ENCODE peak calls at places on chromosomes 5 and 9, in five cellular contexts. One of them, this sample, is unnamed.

GRCh38 chr5:163222982-163223381 is 214.4 kb upstream of the CCNG1 start:
- DNase-seq in PC-9: no peak
- DNase-seq in cardiac muscle cell: no peak
- DNase-seq in Peyer's patch: no peak
- DNase-seq in CD8-positive, alpha-beta memory T cell: no peak
- DNase-seq in this sample: no peak

GRCh38 chr5:172640822-172641358 is at the start of gene NEURL1B:
- DNase-seq in PC-9: no peak
- DNase-seq in Peyer's patch: no peak
- DNase-seq in cardiac muscle cell: peak; percentile 63
- DNase-seq in CD8-positive, alpha-beta memory T cell: peak; percentile 23
- DNase-seq in this sample: peak; percentile 90

GRCh38 chr5:20476016-20476415 is 488.0 kb upstream of the CDH18 start:
- DNase-seq in CD8-positive, alpha-beta memory T cell: no peak
- DNase-seq in cardiac muscle cell: no peak
- DNase-seq in PC-9: no peak
- DNase-seq in Peyer's patch: no peak
- DNase-seq in this sample: no peak

GRCh38 chr5:147735621-147736125 is 46.9 kb downstream of the JAKMIP2 start:
- DNase-seq in Peyer's patch: no peak
- DNase-seq in PC-9: no peak
- DNase-seq in cardiac muscle cell: no peak
- DNase-seq in CD8-positive, alpha-beta memory T cell: no peak
- DNase-seq in this sample: no peak

GRCh38 chr5:377326-377981 is 55.9 kb downstream of the AHRR start:
- DNase-seq in cardiac muscle cell: no peak
- DNase-seq in PC-9: no peak
- DNase-seq in Peyer's patch: no peak
- DNase-seq in CD8-positive, alpha-beta memory T cell: no peak
- DNase-seq in this sample: no peak

GRCh38 chr5:158979749-158980521 is 119.8 kb downstream of the EBF1 start:
- DNase-seq in PC-9: no peak
- DNase-seq in Peyer's patch: no peak
- DNase-seq in CD8-positive, alpha-beta memory T cell: no peak
- DNase-seq in cardiac muscle cell: peak; percentile 63
- DNase-seq in this sample: peak; percentile 74

GRCh38 chr5:35436441-35437057 is 181.1 kb upstream of the SPEF2 start:
- DNase-seq in Peyer's patch: no peak
- DNase-seq in cardiac muscle cell: peak; percentile 53
- DNase-seq in PC-9: no peak
- DNase-seq in CD8-positive, alpha-beta memory T cell: no peak
- DNase-seq in this sample: no peak

GRCh38 chr5:78526049-78526525 is 122.5 kb downstream of the LHFPL2 start:
- DNase-seq in Peyer's patch: no peak
- DNase-seq in PC-9: no peak
- DNase-seq in CD8-positive, alpha-beta memory T cell: no peak
- DNase-seq in cardiac muscle cell: peak; percentile 73
- DNase-seq in this sample: no peak

GRCh38 chr9:94889627-94890026 is 163.1 kb downstream of the AOPEP start:
- DNase-seq in CD8-positive, alpha-beta memory T cell: no peak
- DNase-seq in cardiac muscle cell: no peak
- DNase-seq in Peyer's patch: no peak
- DNase-seq in PC-9: no peak
- DNase-seq in this sample: no peak

GRCh38 chr5:130796902-130797301 is 368.2 kb downstream of the HINT1 start:
- DNase-seq in Peyer's patch: no peak
- DNase-seq in CD8-positive, alpha-beta memory T cell: no peak
- DNase-seq in PC-9: no peak
- DNase-seq in cardiac muscle cell: no peak
- DNase-seq in this sample: no peak

GRCh38 chr9:27154923-27155322 is 45.9 kb downstream of the TEK start:
- DNase-seq in CD8-positive, alpha-beta memory T cell: no peak
- DNase-seq in PC-9: no peak
- DNase-seq in cardiac muscle cell: peak; percentile 95
- DNase-seq in Peyer's patch: no peak
- DNase-seq in this sample: peak; percentile 54

GRCh38 chr5:135186662-135187522 is 152.9 kb upstream of the PITX1 start:
- DNase-seq in PC-9: peak; percentile 87
- DNase-seq in CD8-positive, alpha-beta memory T cell: no peak
- DNase-seq in Peyer's patch: no peak
- DNase-seq in cardiac muscle cell: no peak
- DNase-seq in this sample: peak; percentile 30

GRCh38 chr9:87725900-87726709 is at the start of gene CTSL:
- DNase-seq in PC-9: peak; percentile 75
- DNase-seq in Peyer's patch: peak; percentile 53
- DNase-seq in CD8-positive, alpha-beta memory T cell: peak; percentile 7
- DNase-seq in cardiac muscle cell: peak; percentile 93
- DNase-seq in this sample: peak; percentile 86

GRCh38 chr9:92563701-92564100 is 27.9 kb upstream of the ECM2 start:
- DNase-seq in PC-9: no peak
- DNase-seq in CD8-positive, alpha-beta memory T cell: no peak
- DNase-seq in cardiac muscle cell: peak; percentile 15
- DNase-seq in Peyer's patch: no peak
- DNase-seq in this sample: no peak

GRCh38 chr5:609506-609905 is 2.6 kb upstream of the CEP72 start:
- DNase-seq in PC-9: no peak
- DNase-seq in CD8-positive, alpha-beta memory T cell: no peak
- DNase-seq in cardiac muscle cell: no peak
- DNase-seq in Peyer's patch: no peak
- DNase-seq in this sample: no peak

DNA sequence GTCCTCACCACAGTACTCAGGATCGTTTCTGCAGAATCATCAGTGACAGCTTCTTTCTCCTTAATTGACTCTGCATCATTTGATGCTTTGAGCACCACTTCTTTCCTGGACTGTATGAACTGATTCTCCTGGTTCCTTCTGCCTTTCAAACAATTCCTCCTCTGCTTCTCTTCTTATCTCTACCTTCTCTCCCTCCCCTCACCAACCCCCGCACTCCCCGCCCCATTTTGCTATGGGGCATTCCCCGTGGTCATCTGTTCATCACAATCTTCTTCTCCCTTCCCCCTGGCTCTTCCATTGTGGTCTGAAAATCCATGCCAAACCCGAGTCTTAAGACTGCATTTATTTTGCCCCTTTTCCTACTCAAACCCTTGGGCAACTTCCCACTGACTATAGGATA is 57.9 kb downstream of the FAM78A start:
- DNase-seq in Peyer's patch: no peak
- DNase-seq in cardiac muscle cell: no peak
- DNase-seq in CD8-positive, alpha-beta memory T cell: no peak
- DNase-seq in PC-9: no peak
- DNase-seq in this sample: no peak
- H3K36me3 ChIP-seq in Peyer's patch: no peaks in the 10 kb centered on the region
- H3K36me3 ChIP-seq in cardiac muscle cell: no peaks in the 10 kb centered on the region
- H3K36me3 ChIP-seq in CD8-positive, alpha-beta memory T cell: peaks cover 17% of the 10 kb centered on the region
- H3K36me3 ChIP-seq in PC-9: no peaks in the 10 kb centered on the region
- H3K36me3 ChIP-seq in this sample: peaks cover 25% of the 10 kb centered on the region

DNA sequence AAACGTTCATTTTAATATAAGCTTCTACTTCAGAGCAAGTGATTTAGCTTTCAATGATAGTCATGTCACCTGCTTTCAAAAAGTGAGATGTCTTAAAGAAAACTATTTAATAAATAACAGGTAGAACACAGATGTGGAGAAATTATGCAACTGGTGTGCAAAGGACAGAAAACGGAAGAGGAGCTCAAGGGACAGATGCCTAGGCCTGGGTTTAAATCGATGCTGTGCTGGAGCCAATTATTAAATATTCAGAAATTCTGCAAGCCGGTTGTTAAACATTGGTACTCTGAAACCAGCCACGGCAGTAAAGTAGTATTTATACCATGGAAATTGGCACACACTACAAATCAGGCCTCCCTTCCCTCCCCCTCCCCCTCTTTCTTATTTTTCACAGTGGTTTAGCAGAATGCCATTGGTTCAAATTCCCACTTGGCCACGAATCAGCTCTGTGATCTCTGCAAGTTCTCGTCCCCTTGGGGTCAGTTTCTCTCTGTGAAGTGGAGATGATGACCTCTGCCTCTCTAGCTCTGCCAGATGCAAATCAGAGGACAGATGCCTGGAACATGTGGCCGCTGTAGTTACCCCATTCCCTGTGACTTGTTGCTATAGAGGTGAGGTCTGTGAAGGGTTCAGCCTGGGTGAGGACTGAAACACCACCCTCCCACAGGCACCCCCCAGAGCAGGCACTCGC is 6.2 kb upstream of the RNF130 start:
- DNase-seq in cardiac muscle cell: no peak
- DNase-seq in Peyer's patch: no peak
- DNase-seq in CD8-positive, alpha-beta memory T cell: no peak
- DNase-seq in PC-9: no peak
- DNase-seq in this sample: no peak
- H3K27me3 ChIP-seq in cardiac muscle cell: no peaks in the 10 kb centered on the region
- H3K27me3 ChIP-seq in Peyer's patch: no peaks in the 10 kb centered on the region
- H3K27me3 ChIP-seq in CD8-positive, alpha-beta memory T cell: peaks cover 9% of the 10 kb centered on the region
- H3K27me3 ChIP-seq in PC-9: peaks cover 26% of the 10 kb centered on the region
- H3K27me3 ChIP-seq in this sample: no peaks in the 10 kb centered on the region

DNA sequence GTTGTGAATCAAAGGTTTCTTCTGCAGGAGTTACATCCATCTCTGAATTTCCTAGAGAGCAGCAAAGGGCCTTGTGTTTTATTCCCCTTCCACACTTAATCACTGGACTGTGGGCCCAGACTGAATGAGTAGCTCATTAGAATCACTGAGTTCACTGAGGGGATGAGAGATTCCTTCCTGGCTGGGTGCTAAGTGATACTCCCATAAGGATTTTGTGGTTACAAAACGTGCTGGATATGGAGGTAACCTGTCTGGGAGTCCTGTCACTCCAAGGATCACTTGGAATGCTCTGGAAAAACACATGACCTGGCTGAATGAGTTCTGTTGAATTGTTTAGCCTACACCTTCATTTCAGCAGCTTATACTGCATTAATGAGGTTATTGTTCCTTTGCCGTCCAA is 83.0 kb downstream of the MEF2C start:
- DNase-seq in CD8-positive, alpha-beta memory T cell: no peak
- DNase-seq in PC-9: no peak
- DNase-seq in cardiac muscle cell: no peak
- DNase-seq in Peyer's patch: no peak
- DNase-seq in this sample: no peak
- H3K36me3 ChIP-seq in CD8-positive, alpha-beta memory T cell: no peaks in the 10 kb centered on the region
- H3K36me3 ChIP-seq in PC-9: no peaks in the 10 kb centered on the region
- H3K36me3 ChIP-seq in cardiac muscle cell: peaks cover 32% of the 10 kb centered on the region
- H3K36me3 ChIP-seq in Peyer's patch: no peaks in the 10 kb centered on the region
- H3K36me3 ChIP-seq in this sample: peaks cover 13% of the 10 kb centered on the region

DNA sequence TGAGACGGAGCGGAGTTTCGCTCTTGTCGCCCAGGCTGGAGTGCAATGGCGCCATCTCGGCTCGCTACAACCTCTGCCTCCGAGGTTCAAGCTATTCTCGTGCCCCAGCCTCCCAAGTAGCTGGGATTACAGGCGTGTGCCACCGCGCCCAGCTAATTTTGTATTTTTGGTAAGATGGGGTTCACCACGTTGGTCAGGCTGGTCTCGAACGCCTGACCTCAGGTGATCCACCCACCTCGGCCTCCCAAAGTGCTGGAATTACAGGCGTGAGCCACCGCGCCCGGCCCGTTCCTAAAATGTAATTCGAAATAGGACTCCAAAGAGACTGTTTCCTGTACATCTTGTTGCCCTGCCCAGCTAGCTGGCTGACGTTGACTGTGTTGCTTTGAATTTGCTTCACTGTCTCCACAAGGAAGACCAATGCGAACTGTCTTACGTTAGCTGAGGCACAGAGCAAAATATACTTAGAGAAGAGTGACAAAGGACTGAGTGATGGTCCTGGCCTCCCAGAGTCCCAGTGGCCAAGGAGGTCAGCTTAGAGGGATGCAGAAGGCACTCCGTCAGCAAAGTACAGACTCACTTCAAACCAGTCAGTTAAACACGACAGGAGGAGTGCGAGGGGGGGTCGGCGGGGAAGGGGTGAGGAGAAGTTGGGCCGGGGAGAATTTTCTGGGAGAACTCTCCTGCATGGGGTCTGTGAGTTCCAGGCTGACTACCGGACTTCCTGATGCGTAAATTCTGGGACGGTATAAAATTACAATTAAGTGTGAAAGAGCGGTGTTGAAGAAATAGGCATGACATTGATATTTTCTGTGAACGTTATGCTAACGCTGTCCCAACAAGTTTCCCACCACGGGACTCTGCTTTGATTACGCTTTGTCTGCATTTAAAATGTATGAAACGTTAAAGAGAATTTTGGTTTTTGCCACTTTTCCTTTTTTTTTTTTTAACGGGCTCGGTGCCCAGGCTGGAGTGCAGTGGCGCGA is 6.8 kb upstream of the TRIM41 start:
- DNase-seq in Peyer's patch: peak; percentile 50
- DNase-seq in PC-9: peak; percentile 70
- DNase-seq in cardiac muscle cell: no peak
- DNase-seq in CD8-positive, alpha-beta memory T cell: no peak
- DNase-seq in this sample: peak; percentile 65
- H3K27me3 ChIP-seq in Peyer's patch: no peaks in the 10 kb centered on the region
- H3K27me3 ChIP-seq in PC-9: no peaks in the 10 kb centered on the region
- H3K27me3 ChIP-seq in cardiac muscle cell: peaks cover 30% of the 10 kb centered on the region
- H3K27me3 ChIP-seq in CD8-positive, alpha-beta memory T cell: no peaks in the 10 kb centered on the region
- H3K27me3 ChIP-seq in this sample: no peaks in the 10 kb centered on the region

GRCh38 chr9:78320875-78321496 is 24.1 kb downstream of the PSAT1 start:
- DNase-seq in cardiac muscle cell: peak; percentile 40
- DNase-seq in CD8-positive, alpha-beta memory T cell: no peak
- DNase-seq in Peyer's patch: no peak
- DNase-seq in PC-9: no peak
- DNase-seq in this sample: no peak
- H3K36me3 ChIP-seq in cardiac muscle cell: peaks cover 3% of the 10 kb centered on the region
- H3K36me3 ChIP-seq in CD8-positive, alpha-beta memory T cell: no peaks in the 10 kb centered on the region
- H3K36me3 ChIP-seq in Peyer's patch: no peaks in the 10 kb centered on the region
- H3K36me3 ChIP-seq in PC-9: peaks cover 62% of the 10 kb centered on the region
- H3K36me3 ChIP-seq in this sample: peaks cover 3% of the 10 kb centered on the region